ENCODE peak calls at places on chromosome 9, in five cellular contexts. One of them, this sample, is unnamed.

GRCh38 chr9:13377286-13377925 is 97.9 kb upstream of the MPDZ start:
- DNase-seq in HT-29: no peak
- DNase-seq in adrenal gland: no peak
- DNase-seq in stimulated activated CD4-positive, alpha-beta T cell treated with anti-CD3 and anti-CD28 coated beads, Interleukin-15, amount 100 ng/mL, for 1 hour: no peak
- DNase-seq in Ammon's horn: no peak
- DNase-seq in this sample: no peak

GRCh38 chr9:124594673-124595072 is 87.5 kb upstream of the NR5A1 start:
- DNase-seq in adrenal gland: no peak
- DNase-seq in HT-29: no peak
- DNase-seq in stimulated activated CD4-positive, alpha-beta T cell treated with anti-CD3 and anti-CD28 coated beads, Interleukin-15, amount 100 ng/mL, for 1 hour: no peak
- DNase-seq in Ammon's horn: peak
- DNase-seq in this sample: no peak

GRCh38 chr9:124350485-124351263 is 64.6 kb downstream of the PSMB7 start:
- DNase-seq in adrenal gland: no peak
- DNase-seq in stimulated activated CD4-positive, alpha-beta T cell treated with anti-CD3 and anti-CD28 coated beads, Interleukin-15, amount 100 ng/mL, for 1 hour: no peak
- DNase-seq in HT-29: no peak
- DNase-seq in Ammon's horn: no peak
- DNase-seq in this sample: no peak

GRCh38 chr9:109604036-109604600 is 106.0 kb upstream of the PTPN3 start:
- DNase-seq in Ammon's horn: no peak
- DNase-seq in adrenal gland: no peak
- DNase-seq in stimulated activated CD4-positive, alpha-beta T cell treated with anti-CD3 and anti-CD28 coated beads, Interleukin-15, amount 100 ng/mL, for 1 hour: no peak
- DNase-seq in HT-29: no peak
- DNase-seq in this sample: no peak

GRCh38 chr9:133428579-133429215 is 6.5 kb downstream of the ADAMTS13 start:
- DNase-seq in Ammon's horn: no peak
- DNase-seq in adrenal gland: no peak
- DNase-seq in stimulated activated CD4-positive, alpha-beta T cell treated with anti-CD3 and anti-CD28 coated beads, Interleukin-15, amount 100 ng/mL, for 1 hour: no peak
- DNase-seq in HT-29: no peak
- DNase-seq in this sample: no peak

GRCh38 chr9:113929634-113930092 is 53.6 kb downstream of the ZNF618 start:
- DNase-seq in adrenal gland: no peak
- DNase-seq in HT-29: no peak
- DNase-seq in Ammon's horn: no peak
- DNase-seq in stimulated activated CD4-positive, alpha-beta T cell treated with anti-CD3 and anti-CD28 coated beads, Interleukin-15, amount 100 ng/mL, for 1 hour: no peak
- DNase-seq in this sample: no peak

GRCh38 chr9:117317192-117317591 is 97.7 kb downstream of the ASTN2 start:
- DNase-seq in stimulated activated CD4-positive, alpha-beta T cell treated with anti-CD3 and anti-CD28 coated beads, Interleukin-15, amount 100 ng/mL, for 1 hour: no peak
- DNase-seq in adrenal gland: no peak
- DNase-seq in HT-29: no peak
- DNase-seq in Ammon's horn: no peak
- DNase-seq in this sample: no peak

GRCh38 chr9:19232830-19233194 is 2.3 kb downstream of the DENND4C start:
- DNase-seq in Ammon's horn: no peak
- DNase-seq in HT-29: no peak
- DNase-seq in adrenal gland: no peak
- DNase-seq in stimulated activated CD4-positive, alpha-beta T cell treated with anti-CD3 and anti-CD28 coated beads, Interleukin-15, amount 100 ng/mL, for 1 hour: no peak
- DNase-seq in this sample: peak

GRCh38 chr9:120915854-120916495 is 10.6 kb downstream of the TRAF1 start:
- DNase-seq in stimulated activated CD4-positive, alpha-beta T cell treated with anti-CD3 and anti-CD28 coated beads, Interleukin-15, amount 100 ng/mL, for 1 hour: no peak
- DNase-seq in HT-29: no peak
- DNase-seq in Ammon's horn: peak
- DNase-seq in adrenal gland: no peak
- DNase-seq in this sample: no peak

GRCh38 chr9:23825700-23826099 is 340 bp downstream of the ELAVL2 start:
- DNase-seq in adrenal gland: no peak
- DNase-seq in stimulated activated CD4-positive, alpha-beta T cell treated with anti-CD3 and anti-CD28 coated beads, Interleukin-15, amount 100 ng/mL, for 1 hour: no peak
- DNase-seq in Ammon's horn: no peak
- DNase-seq in HT-29: no peak
- DNase-seq in this sample: no peak

GRCh38 chr9:123358181-123358894 is 2.3 kb downstream of the CRB2 start:
- DNase-seq in stimulated activated CD4-positive, alpha-beta T cell treated with anti-CD3 and anti-CD28 coated beads, Interleukin-15, amount 100 ng/mL, for 1 hour: no peak
- DNase-seq in adrenal gland: no peak
- DNase-seq in Ammon's horn: peak
- DNase-seq in HT-29: no peak
- DNase-seq in this sample: no peak

GRCh38 chr9:113233146-113233545 is 11.8 kb downstream of the SLC31A1 start:
- DNase-seq in Ammon's horn: no peak
- DNase-seq in stimulated activated CD4-positive, alpha-beta T cell treated with anti-CD3 and anti-CD28 coated beads, Interleukin-15, amount 100 ng/mL, for 1 hour: no peak
- DNase-seq in adrenal gland: no peak
- DNase-seq in HT-29: no peak
- DNase-seq in this sample: peak

GRCh38 chr9:106025449-106025848 is 331.1 kb downstream of the TMEM38B start:
- DNase-seq in adrenal gland: peak
- DNase-seq in HT-29: no peak
- DNase-seq in stimulated activated CD4-positive, alpha-beta T cell treated with anti-CD3 and anti-CD28 coated beads, Interleukin-15, amount 100 ng/mL, for 1 hour: no peak
- DNase-seq in Ammon's horn: no peak
- DNase-seq in this sample: peak

GRCh38 chr9:128102861-128103588 is 24.5 kb downstream of the PTGES2 start:
- DNase-seq in stimulated activated CD4-positive, alpha-beta T cell treated with anti-CD3 and anti-CD28 coated beads, Interleukin-15, amount 100 ng/mL, for 1 hour: no peak
- DNase-seq in Ammon's horn: no peak
- DNase-seq in HT-29: no peak
- DNase-seq in adrenal gland: peak
- DNase-seq in this sample: no peak

GRCh38 chr9:16277471-16277870 is 593.0 kb downstream of the BNC2 start:
- DNase-seq in adrenal gland: peak
- DNase-seq in stimulated activated CD4-positive, alpha-beta T cell treated with anti-CD3 and anti-CD28 coated beads, Interleukin-15, amount 100 ng/mL, for 1 hour: no peak
- DNase-seq in HT-29: no peak
- DNase-seq in Ammon's horn: no peak
- DNase-seq in this sample: no peak

GRCh38 chr9:120366646-120367019 is 213.3 kb downstream of the CDK5RAP2 start:
- DNase-seq in stimulated activated CD4-positive, alpha-beta T cell treated with anti-CD3 and anti-CD28 coated beads, Interleukin-15, amount 100 ng/mL, for 1 hour: no peak
- DNase-seq in HT-29: peak
- DNase-seq in Ammon's horn: no peak
- DNase-seq in adrenal gland: peak
- DNase-seq in this sample: no peak

GRCh38 chr9:137236238-137236935 is 4.7 kb upstream of the TUBB4B start:
- DNase-seq in HT-29: peak
- DNase-seq in Ammon's horn: peak
- DNase-seq in adrenal gland: peak
- DNase-seq in stimulated activated CD4-positive, alpha-beta T cell treated with anti-CD3 and anti-CD28 coated beads, Interleukin-15, amount 100 ng/mL, for 1 hour: peak
- DNase-seq in this sample: peak

GRCh38 chr9:4207881-4208615 is 91.8 kb downstream of the GLIS3 start:
- DNase-seq in Ammon's horn: no peak
- DNase-seq in HT-29: no peak
- DNase-seq in stimulated activated CD4-positive, alpha-beta T cell treated with anti-CD3 and anti-CD28 coated beads, Interleukin-15, amount 100 ng/mL, for 1 hour: no peak
- DNase-seq in adrenal gland: no peak
- DNase-seq in this sample: peak